ENCODE peak calls at places on chromosomes 12 and 14, in four cellular contexts. One of them, this sample, is unnamed.

GRCh38 chr14:99579903-99580570 is 24.0 kb downstream of the CCDC85C start:
- DNase-seq in stomach: peak; percentile 75
- DNase-seq in NK-92 treated with Interleukin-12 subunit alpha and Interleukin-12 subunit beta, amount 100 ng/mL, for 24 hours: no peak
- DNase-seq in stimulated activated CD4-positive, alpha-beta T cell treated with anti-CD3 and anti-CD28 coated beads, TNF-alpha, amount 100 ng/mL, for 1 hour: no peak
- DNase-seq in this sample: no peak

GRCh38 chr12:123034022-123034541 is 53.6 kb downstream of the ARL6IP4 start:
- DNase-seq in stomach: no peak
- DNase-seq in NK-92 treated with Interleukin-12 subunit alpha and Interleukin-12 subunit beta, amount 100 ng/mL, for 24 hours: no peak
- DNase-seq in stimulated activated CD4-positive, alpha-beta T cell treated with anti-CD3 and anti-CD28 coated beads, TNF-alpha, amount 100 ng/mL, for 1 hour: no peak
- DNase-seq in this sample: no peak

GRCh38 chr12:6699989-6700645 is 498 bp downstream of the PIANP start:
- DNase-seq in NK-92 treated with Interleukin-12 subunit alpha and Interleukin-12 subunit beta, amount 100 ng/mL, for 24 hours: no peak
- DNase-seq in stomach: no peak
- DNase-seq in stimulated activated CD4-positive, alpha-beta T cell treated with anti-CD3 and anti-CD28 coated beads, TNF-alpha, amount 100 ng/mL, for 1 hour: no peak
- DNase-seq in this sample: no peak

GRCh38 chr14:59332727-59333126 is 132.5 kb downstream of the GPR135 start:
- DNase-seq in stimulated activated CD4-positive, alpha-beta T cell treated with anti-CD3 and anti-CD28 coated beads, TNF-alpha, amount 100 ng/mL, for 1 hour: no peak
- DNase-seq in stomach: no peak
- DNase-seq in NK-92 treated with Interleukin-12 subunit alpha and Interleukin-12 subunit beta, amount 100 ng/mL, for 24 hours: no peak
- DNase-seq in this sample: no peak

GRCh38 chr14:77238356-77238755 is 32.6 kb downstream of the NGB start:
- DNase-seq in stomach: no peak
- DNase-seq in stimulated activated CD4-positive, alpha-beta T cell treated with anti-CD3 and anti-CD28 coated beads, TNF-alpha, amount 100 ng/mL, for 1 hour: no peak
- DNase-seq in NK-92 treated with Interleukin-12 subunit alpha and Interleukin-12 subunit beta, amount 100 ng/mL, for 24 hours: no peak
- DNase-seq in this sample: no peak

GRCh38 chr12:14148489-14149240 is 167.3 kb upstream of the GRIN2B start:
- DNase-seq in stomach: no peak
- DNase-seq in stimulated activated CD4-positive, alpha-beta T cell treated with anti-CD3 and anti-CD28 coated beads, TNF-alpha, amount 100 ng/mL, for 1 hour: no peak
- DNase-seq in NK-92 treated with Interleukin-12 subunit alpha and Interleukin-12 subunit beta, amount 100 ng/mL, for 24 hours: no peak
- DNase-seq in this sample: no peak

GRCh38 chr14:104640681-104641080 is 36.1 kb upstream of the TMEM179 start:
- DNase-seq in NK-92 treated with Interleukin-12 subunit alpha and Interleukin-12 subunit beta, amount 100 ng/mL, for 24 hours: no peak
- DNase-seq in stimulated activated CD4-positive, alpha-beta T cell treated with anti-CD3 and anti-CD28 coated beads, TNF-alpha, amount 100 ng/mL, for 1 hour: no peak
- DNase-seq in stomach: no peak
- DNase-seq in this sample: no peak

GRCh38 chr12:47085815-47086252 is 6.1 kb upstream of the AMIGO2 start:
- DNase-seq in stimulated activated CD4-positive, alpha-beta T cell treated with anti-CD3 and anti-CD28 coated beads, TNF-alpha, amount 100 ng/mL, for 1 hour: no peak
- DNase-seq in NK-92 treated with Interleukin-12 subunit alpha and Interleukin-12 subunit beta, amount 100 ng/mL, for 24 hours: no peak
- DNase-seq in stomach: no peak
- DNase-seq in this sample: no peak

GRCh38 chr12:22100952-22101748 is 55.1 kb downstream of the CMAS start:
- DNase-seq in stimulated activated CD4-positive, alpha-beta T cell treated with anti-CD3 and anti-CD28 coated beads, TNF-alpha, amount 100 ng/mL, for 1 hour: no peak
- DNase-seq in NK-92 treated with Interleukin-12 subunit alpha and Interleukin-12 subunit beta, amount 100 ng/mL, for 24 hours: peak; percentile 4
- DNase-seq in stomach: peak; percentile 46
- DNase-seq in this sample: peak; percentile 63

GRCh38 chr12:49296836-49297694 is 2.1 kb downstream of the PRPH start:
- DNase-seq in NK-92 treated with Interleukin-12 subunit alpha and Interleukin-12 subunit beta, amount 100 ng/mL, for 24 hours: no peak
- DNase-seq in stimulated activated CD4-positive, alpha-beta T cell treated with anti-CD3 and anti-CD28 coated beads, TNF-alpha, amount 100 ng/mL, for 1 hour: no peak
- DNase-seq in stomach: peak; percentile 43
- DNase-seq in this sample: peak; percentile 45

GRCh38 chr14:95140060-95140858 is 17.1 kb downstream of the DICER1 start:
- DNase-seq in stomach: no peak
- DNase-seq in NK-92 treated with Interleukin-12 subunit alpha and Interleukin-12 subunit beta, amount 100 ng/mL, for 24 hours: no peak
- DNase-seq in stimulated activated CD4-positive, alpha-beta T cell treated with anti-CD3 and anti-CD28 coated beads, TNF-alpha, amount 100 ng/mL, for 1 hour: no peak
- DNase-seq in this sample: no peak

GRCh38 chr12:120669055-120669828 is 17.7 kb upstream of the MLEC start:
- DNase-seq in NK-92 treated with Interleukin-12 subunit alpha and Interleukin-12 subunit beta, amount 100 ng/mL, for 24 hours: no peak
- DNase-seq in stomach: peak; percentile 72
- DNase-seq in stimulated activated CD4-positive, alpha-beta T cell treated with anti-CD3 and anti-CD28 coated beads, TNF-alpha, amount 100 ng/mL, for 1 hour: no peak
- DNase-seq in this sample: peak; percentile 85

GRCh38 chr12:109288571-109288970 is 20.5 kb downstream of the FOXN4 start:
- DNase-seq in stimulated activated CD4-positive, alpha-beta T cell treated with anti-CD3 and anti-CD28 coated beads, TNF-alpha, amount 100 ng/mL, for 1 hour: no peak
- DNase-seq in stomach: no peak
- DNase-seq in NK-92 treated with Interleukin-12 subunit alpha and Interleukin-12 subunit beta, amount 100 ng/mL, for 24 hours: no peak
- DNase-seq in this sample: peak; percentile 42

GRCh38 chr14:102779574-102780315 is 2.5 kb downstream of the TRAF3 start:
- DNase-seq in stomach: no peak
- DNase-seq in stimulated activated CD4-positive, alpha-beta T cell treated with anti-CD3 and anti-CD28 coated beads, TNF-alpha, amount 100 ng/mL, for 1 hour: no peak
- DNase-seq in NK-92 treated with Interleukin-12 subunit alpha and Interleukin-12 subunit beta, amount 100 ng/mL, for 24 hours: no peak
- DNase-seq in this sample: no peak

GRCh38 chr12:77064891-77065360 is 443 bp downstream of the E2F7 start:
- DNase-seq in stomach: no peak
- DNase-seq in NK-92 treated with Interleukin-12 subunit alpha and Interleukin-12 subunit beta, amount 100 ng/mL, for 24 hours: peak; percentile 31
- DNase-seq in stimulated activated CD4-positive, alpha-beta T cell treated with anti-CD3 and anti-CD28 coated beads, TNF-alpha, amount 100 ng/mL, for 1 hour: no peak
- DNase-seq in this sample: no peak

GRCh38 chr14:68797180-68797670 is 4.4 kb upstream of the ZFP36L1 start:
- DNase-seq in NK-92 treated with Interleukin-12 subunit alpha and Interleukin-12 subunit beta, amount 100 ng/mL, for 24 hours: no peak
- DNase-seq in stimulated activated CD4-positive, alpha-beta T cell treated with anti-CD3 and anti-CD28 coated beads, TNF-alpha, amount 100 ng/mL, for 1 hour: no peak
- DNase-seq in stomach: peak; percentile 24
- DNase-seq in this sample: peak; percentile 11

This sample was measured in testis.